ENCODE peak calls at places on chromosomes 1 and 21, in four cellular contexts. J is colonic mucosa, T is C1 segment of cervical spinal cord, R is NCI-H345. O is an unnamed sample.

GRCh38 chr1:208132287-208132882 is 111.8 kb downstream of the PLXNA2 start:
- DNase-seq in J (peak), T (peak), R (peak), O (no peak)

GRCh38 chr1:180563013-180563827 is 4.5 kb downstream of the OVAAL start:
- DNase-seq in J (no peak), T (no peak), R (no peak), O (no peak)

GRCh38 chr1:89945852-89946476 is 48.9 kb upstream of the ZNF326 start:
- DNase-seq in J (no peak), T (no peak), R (no peak), O (no peak)

GRCh38 chr1:16605532-16605931 is 7.8 kb downstream of the NBPF1 start:
- DNase-seq in J (peak), T (no peak), R (no peak), O (no peak)

GRCh38 chr1:27445177-27445936 is 44.6 kb downstream of the WASF2 start:
- DNase-seq in J (no peak), T (no peak), R (no peak), O (no peak)

GRCh38 chr1:216057947-216058346 is 365.3 kb downstream of the USH2A start:
- DNase-seq in J (no peak), T (no peak), R (no peak), O (no peak)

GRCh38 chr21:44370771-44371410 is 17.5 kb downstream of the TRPM2 start:
- DNase-seq in J (no peak), T (no peak), R (no peak), O (no peak)

GRCh38 chr1:33348676-33349080 is 27.8 kb upstream of the A3GALT2 start:
- DNase-seq in J (peak), T (peak), R (no peak), O (no peak)

GRCh38 chr1:3564921-3565831 is 46.1 kb downstream of the MEGF6 start:
- DNase-seq in J (no peak), T (peak), R (no peak), O (no peak)

O was measured in occipital lobe.